ENCODE peak calls at places on chromosomes 3 and 15, in ten cellular contexts. J is tibial artery, Q is stomach, G is RWPE2, W is gastrocnemius medialis, Z is PC-9, T is HL-60, Y is lung, U is HCT116, I is colonic mucosa. K is an unnamed sample.

GRCh38 chr3:123076496-123077418 is 9.9 kb downstream of the PDIA5 start:
- DNase-seq in G (no peak), U (no peak), Q (peak; percentile 91), Y (peak; percentile 67), J (peak; percentile 82), W (no peak), I (no peak), Z (no peak), T (no peak), K (no peak)

GRCh38 chr15:48411971-48412591 is 80.9 kb downstream of the DUT start:
- DNase-seq in U (no peak), J (no peak), G (no peak), Z (no peak), T (no peak), Y (no peak), Q (no peak), W (no peak), I (no peak), K (no peak)

GRCh38 chr3:45593708-45594601 is 596 bp upstream of the LIMD1 start:
- DNase-seq in T (peak; percentile 61), Q (peak; percentile 81), Z (peak; percentile 51), G (peak; percentile 72), J (peak; percentile 50), U (peak; percentile 47), Y (peak; percentile 69), W (peak; percentile 64), I (peak; percentile 76), K (no peak)

GRCh38 chr3:73656241-73656890 is 31.6 kb upstream of the PDZRN3 start:
- DNase-seq in U (no peak), T (no peak), G (no peak), Q (no peak), Z (no peak), J (no peak), I (no peak), W (no peak), Y (no peak), K (no peak)

GRCh38 chr15:40870716-40871115 is 3.3 kb downstream of the RHOV start:
- DNase-seq in G (peak; percentile 64), Y (no peak), Z (no peak), I (no peak), J (no peak), W (no peak), U (no peak), Q (no peak), T (no peak), K (no peak)

GRCh38 chr3:58079773-58080172 is 71.6 kb downstream of the FLNB start:
- DNase-seq in T (no peak), I (no peak), G (no peak), Z (no peak), W (no peak), U (no peak), Q (no peak), Y (no peak), J (no peak), K (peak; percentile 78)

GRCh38 chr3:33115024-33115768 is 1.4 kb downstream of the CRTAP start:
- DNase-seq in Q (peak; percentile 51), J (peak; percentile 96), U (peak; percentile 40), W (peak; percentile 94), I (peak; percentile 69), Y (peak; percentile 75), T (peak; percentile 91), G (no peak), Z (peak; percentile 74), K (peak; percentile 92)

GRCh38 chr3:194809382-194809781 is 123.7 kb downstream of the FAM43A start:
- DNase-seq in U (no peak), J (no peak), I (no peak), Y (no peak), T (no peak), Q (no peak), W (no peak), G (no peak), Z (no peak), K (no peak)

GRCh38 chr3:124858275-124858674 is 28.9 kb downstream of the ITGB5 start:
- DNase-seq in Y (no peak), U (no peak), Z (no peak), W (no peak), T (no peak), G (no peak), J (no peak), Q (no peak), I (no peak), K (no peak)
- TF ChIP-seq CTCF in Y (no peak), U (no peak), Z (no peak), W (no peak), T (no peak), G (no peak), J (no peak), Q (no peak), I (no peak), K (no peak)

GRCh38 chr15:86061581-86061980 is 18.1 kb upstream of the AGBL1 start:
- DNase-seq in W (peak; percentile 76), G (no peak), U (no peak), Y (no peak), I (no peak), Q (no peak), T (peak; percentile 35), Z (no peak), J (no peak), K (no peak)

GRCh38 chr15:86064326-86064725 is 15.3 kb upstream of the AGBL1 start:
- DNase-seq in Z (no peak), J (no peak), Q (no peak), W (no peak), U (no peak), T (no peak), I (no peak), Y (no peak), G (no peak), K (no peak)

GRCh38 chr15:86063328-86064180 is 16.1 kb upstream of the AGBL1 start:
- DNase-seq in Y (no peak), T (no peak), W (no peak), Z (no peak), U (no peak), I (no peak), J (no peak), G (no peak), Q (no peak), K (no peak)

GRCh38 chr15:86060614-86061125 is 19.0 kb upstream of the AGBL1 start:
- DNase-seq in I (no peak), J (no peak), Q (no peak), W (peak; percentile 67), U (no peak), Y (no peak), Z (no peak), G (no peak), T (no peak), K (no peak)

GRCh38 chr15:86062646-86063193 is 17.0 kb upstream of the AGBL1 start:
- DNase-seq in Y (no peak), W (no peak), Q (no peak), J (no peak), U (no peak), T (no peak), G (no peak), I (no peak), Z (no peak), K (no peak)
- H3K27me3 ChIP-seq in Y (no peaks in the 10 kb centered on the region), W (no peaks in the 10 kb centered on the region), Q (no peaks in the 10 kb centered on the region), J (no peaks in the 10 kb centered on the region), U (peaks cover 6% of the 10 kb centered on the region), T (no peaks in the 10 kb centered on the region), G (peaks cover 55% of the 10 kb centered on the region), I (no peaks in the 10 kb centered on the region), Z (peaks cover 57% of the 10 kb centered on the region), K (no peaks in the 10 kb centered on the region)

GRCh38 chr15:66619152-66619903 is 53.5 kb upstream of the LCTL start:
- DNase-seq in G (no peak), Q (peak; percentile 85), I (peak; percentile 85), W (peak; percentile 61), Z (peak; percentile 65), J (peak; percentile 80), T (peak; percentile 38), U (peak; percentile 49), Y (peak; percentile 77), K (peak; percentile 38)

GRCh38 chr15:66615175-66615495 is 49.3 kb upstream of the LCTL start:
- DNase-seq in J (no peak), U (no peak), Z (no peak), Y (no peak), T (no peak), W (no peak), G (no peak), Q (no peak), I (no peak), K (no peak)

GRCh38 chr15:66614456-66615174 is 48.8 kb upstream of the LCTL start:
- DNase-seq in Y (no peak), Q (no peak), G (no peak), W (no peak), Z (no peak), U (no peak), J (no peak), I (no peak), T (peak; percentile 36), K (no peak)

GRCh38 chr15:66615846-66616245 is 50.0 kb upstream of the LCTL start:
- DNase-seq in G (no peak), J (no peak), Z (no peak), W (no peak), T (no peak), U (no peak), I (no peak), Q (no peak), Y (no peak), K (no peak)

DNA sequence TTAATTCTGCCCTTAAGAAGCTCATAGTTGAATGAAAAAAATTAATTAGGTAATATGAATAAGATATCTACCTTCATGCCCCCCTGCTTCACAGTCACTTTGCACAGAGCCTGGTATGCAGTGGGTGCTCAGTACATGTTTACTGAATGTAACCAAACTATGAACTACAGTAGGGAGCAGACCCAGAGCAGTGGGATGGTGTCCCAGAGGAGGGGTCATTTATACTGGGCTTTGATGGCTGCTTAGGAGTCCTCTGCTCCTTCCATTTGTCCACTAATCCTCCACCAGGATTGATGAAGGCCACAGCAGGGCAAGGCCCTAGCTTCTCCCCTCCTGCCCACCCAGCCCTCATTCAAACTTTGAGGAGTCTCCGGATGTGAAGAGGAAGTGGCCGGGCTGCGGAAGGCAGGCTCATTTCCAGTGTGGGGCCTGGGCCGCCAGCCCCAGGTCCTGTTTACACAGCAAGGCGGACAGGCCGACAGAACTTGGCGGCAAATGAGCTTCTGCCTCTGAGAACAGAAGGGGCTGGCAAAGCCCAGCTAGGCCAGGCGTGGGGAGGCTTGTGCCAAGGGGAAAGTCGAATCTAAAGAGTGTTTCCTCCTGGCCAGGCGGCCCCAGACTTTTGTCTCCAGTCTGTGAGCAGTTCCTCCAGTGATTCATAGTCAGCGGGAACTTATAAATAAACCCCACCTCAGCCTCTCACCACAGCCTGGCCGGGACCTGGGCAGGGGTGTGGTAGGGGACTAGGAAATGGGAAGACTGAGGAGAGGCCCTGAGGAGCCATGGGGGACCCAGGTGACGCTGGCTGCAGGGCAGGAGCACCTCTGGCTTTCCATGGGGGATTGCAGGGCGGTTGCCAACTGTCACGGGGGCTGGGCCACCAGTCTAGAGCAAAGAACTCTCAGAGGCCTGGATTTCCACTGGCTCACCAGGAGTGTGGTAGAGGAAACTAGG is 51.6 kb upstream of the LCTL start:
- DNase-seq in U (no peak), Y (peak; percentile 68), Q (peak; percentile 91), T (peak; percentile 66), W (peak; percentile 21), J (peak; percentile 88), G (no peak), Z (no peak), I (peak; percentile 76), K (peak; percentile 19)
- TF ChIP-seq CTCF in U (no peak), Y (no peak), Q (no peak), T (no peak), W (no peak), J (no peak), G (no peak), Z (no peak), I (no peak), K (no peak)

GRCh38 chr15:25858952-25859760 is 4.0 kb downstream of the ATP10A start:
- DNase-seq in W (no peak), Z (no peak), Y (no peak), Q (no peak), I (no peak), G (no peak), T (no peak), U (no peak), J (no peak), K (no peak)

GRCh38 chr15:25862469-25863066 is 559 bp downstream of the ATP10A start:
- DNase-seq in W (no peak), Z (no peak), J (no peak), Q (peak; percentile 36), U (no peak), Y (peak; percentile 55), T (no peak), G (peak; percentile 76), I (no peak), K (no peak)

GRCh38 chr15:25860885-25861866 is 2.0 kb downstream of the ATP10A start:
- DNase-seq in U (no peak), T (no peak), I (no peak), G (no peak), Z (no peak), Y (no peak), Q (no peak), J (no peak), W (no peak), K (no peak)

GRCh38 chr15:25862087-25862468 is 1.0 kb downstream of the ATP10A start:
- DNase-seq in Y (no peak), Z (no peak), Q (no peak), I (no peak), U (no peak), G (no peak), T (no peak), J (no peak), W (no peak), K (no peak)

DNA sequence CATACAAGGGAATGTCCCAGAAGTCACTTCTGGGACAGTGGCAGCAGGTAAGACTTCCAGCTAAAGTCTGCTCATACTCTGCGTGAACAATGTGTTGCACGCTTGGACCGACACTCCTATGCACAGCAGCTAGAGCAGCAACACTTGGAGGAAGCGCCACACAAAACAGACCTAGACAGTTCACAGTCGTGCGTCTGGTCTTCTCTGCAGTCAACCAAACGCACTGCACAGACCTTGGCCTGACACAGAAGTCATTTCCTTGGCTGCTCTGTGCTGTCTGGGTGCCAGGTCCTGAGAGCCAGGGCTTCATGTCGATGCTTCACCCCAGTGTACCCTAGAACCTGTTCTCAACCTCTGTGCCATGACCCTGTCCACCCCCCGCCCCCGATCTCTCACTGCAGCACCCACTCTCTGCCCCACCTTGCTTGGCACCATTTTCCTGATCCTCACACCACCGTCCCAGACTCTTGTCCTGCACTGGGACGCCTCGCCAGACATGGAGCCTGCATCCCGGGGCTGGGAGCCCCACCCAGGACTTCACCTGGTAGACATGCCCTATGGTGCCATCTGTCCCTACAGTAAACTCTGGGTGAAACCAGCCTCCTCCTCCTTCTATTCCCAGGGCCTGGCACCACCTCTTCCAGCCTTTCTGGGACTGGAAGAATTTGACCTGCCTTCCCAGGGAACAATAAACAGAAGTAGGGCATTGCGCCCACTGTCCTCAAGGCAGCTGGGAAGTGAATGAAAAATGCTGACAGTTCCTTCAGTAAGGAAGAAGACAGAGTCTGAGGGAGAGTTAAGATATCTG is 3.1 kb downstream of the ATP10A start:
- DNase-seq in Z (no peak), T (no peak), G (no peak), I (no peak), Y (peak; percentile 60), Q (peak; percentile 56), W (no peak), U (no peak), J (peak; percentile 58), K (no peak)
- H3K27me3 ChIP-seq in Z (peaks cover 6% of the 10 kb centered on the region), T (peaks cover 4% of the 10 kb centered on the region), G (no peaks in the 10 kb centered on the region), I (no peaks in the 10 kb centered on the region), Y (no peaks in the 10 kb centered on the region), Q (peaks cover 10% of the 10 kb centered on the region), W (peaks cover 19% of the 10 kb centered on the region), U (no peaks in the 10 kb centered on the region), J (no peaks in the 10 kb centered on the region), K (no peaks in the 10 kb centered on the region)

K was measured in kidney epithelial cell.